ENCODE peak calls at places on chromosomes 4 and X, in eight cellular contexts. I, P, A, U, M, O, N and F are unnamed samples.

GRCh38 chr4:107689912-107690587 is 30.0 kb downstream of the PAPSS1 start:
- DNase-seq in I (no peak), P (no peak), A (peak), U (no peak), M (no peak), O (no peak), N (no peak), F (no peak)

GRCh38 chr4:77036206-77036605 is 39.6 kb downstream of the CCNI start:
- DNase-seq in I (no peak), P (no peak), A (peak), U (no peak), M (no peak), O (no peak), N (no peak), F (no peak)

GRCh38 chrX:15436220-15436619 is 52.0 kb upstream of the VEGFD start:
- DNase-seq in I (no peak), P (no peak), A (no peak), U (no peak), M (no peak), O (no peak), N (no peak), F (no peak)

GRCh38 chr4:100933628-100934027 is 413.7 kb downstream of the PPP3CA start:
- DNase-seq in I (no peak), P (no peak), A (peak), U (no peak), M (no peak), O (no peak), N (no peak), F (no peak)

GRCh38 chrX:136954930-136955329 is 74.4 kb upstream of the RBMX start:
- DNase-seq in I (peak), P (no peak), A (peak), U (no peak), M (no peak), O (no peak), N (no peak), F (no peak)

GRCh38 chrX:3504916-3505315 is 158.5 kb upstream of the MXRA5 start:
- DNase-seq in I (no peak), P (no peak), A (no peak), U (no peak), M (no peak), O (no peak), N (no peak), F (no peak)

GRCh38 chr4:140743194-140743931 is 12.8 kb downstream of the TBC1D9 start:
- DNase-seq in I (peak), P (no peak), A (peak), U (no peak), M (no peak), O (no peak), N (no peak), F (no peak)

GRCh38 chrX:14919421-14919820 is 46.2 kb downstream of the MOSPD2 start:
- DNase-seq in I (no peak), P (no peak), A (no peak), U (no peak), M (no peak), O (no peak), N (no peak), F (no peak)

GRCh38 chr4:173214661-173215060 is 46.0 kb downstream of the GALNT7 start:
- DNase-seq in I (no peak), P (no peak), A (peak), U (no peak), M (no peak), O (no peak), N (peak), F (no peak)

GRCh38 chrX:44267116-44267515 is 76.4 kb downstream of the EFHC2 start:
- DNase-seq in I (no peak), P (no peak), A (no peak), U (no peak), M (no peak), O (no peak), N (no peak), F (no peak)

GRCh38 chr4:80956421-80956820 is 74.1 kb upstream of the BMP3 start:
- DNase-seq in I (no peak), P (no peak), A (no peak), U (no peak), M (no peak), O (no peak), N (no peak), F (no peak)

GRCh38 chrX:150690126-150690525 is 3.1 kb upstream of the MTMR1 start:
- DNase-seq in I (no peak), P (no peak), A (peak), U (no peak), M (no peak), O (no peak), N (no peak), F (no peak)

GRCh38 chr4:112312610-112313239 is 15.6 kb downstream of the ALPK1 start:
- DNase-seq in I (peak), P (no peak), A (no peak), U (no peak), M (no peak), O (no peak), N (no peak), F (no peak)

GRCh38 chr4:140300271-140300970 is 73.0 kb upstream of the SCOC start:
- DNase-seq in I (no peak), P (no peak), A (peak), U (no peak), M (no peak), O (no peak), N (no peak), F (no peak)

GRCh38 chr4:186627226-186627865 is 72.0 kb upstream of the MTNR1A start:
- DNase-seq in I (no peak), P (no peak), A (peak), U (no peak), M (no peak), O (no peak), N (no peak), F (no peak)

GRCh38 chr4:152106781-152107321 is 346.0 kb upstream of the GATB start:
- DNase-seq in I (no peak), P (no peak), A (no peak), U (no peak), M (no peak), O (no peak), N (no peak), F (no peak)

GRCh38 chr4:100081511-100081910 is 108.8 kb downstream of the DDIT4L start:
- DNase-seq in I (no peak), P (no peak), A (peak), U (no peak), M (no peak), O (no peak), N (no peak), F (no peak)

GRCh38 chrX:2863646-2864045 is 34.9 kb downstream of the GYG2 start:
- DNase-seq in I (no peak), P (no peak), A (peak), U (peak), M (no peak), O (no peak), N (no peak), F (no peak)

GRCh38 chr4:29708473-29708872 is 1011.7 kb upstream of the PCDH7 start:
- DNase-seq in I (no peak), P (no peak), A (peak), U (no peak), M (no peak), O (no peak), N (no peak), F (no peak)

GRCh38 chr4:128536746-128537145 is 249.1 kb upstream of the PGRMC2 start:
- DNase-seq in I (no peak), P (no peak), A (no peak), U (no peak), M (no peak), O (no peak), N (no peak), F (no peak)

GRCh38 chr4:145034727-145035211 is 63.2 kb downstream of the ANAPC10 start:
- DNase-seq in I (no peak), P (no peak), A (peak), U (no peak), M (no peak), O (no peak), N (no peak), F (no peak)

GRCh38 chr4:25951390-25951952 is 37.5 kb downstream of the SMIM20 start:
- DNase-seq in I (no peak), P (no peak), A (no peak), U (no peak), M (no peak), O (no peak), N (no peak), F (no peak)

GRCh38 chrX:41084360-41085104 is 713 bp upstream of the USP9X start:
- DNase-seq in I (peak), P (peak), A (peak), U (peak), M (peak), O (peak), N (peak), F (no peak)

GRCh38 chr4:123114915-123115756 is 192.7 kb upstream of the NUDT6 start:
- DNase-seq in I (no peak), P (peak), A (no peak), U (no peak), M (no peak), O (no peak), N (no peak), F (no peak)

DNA sequence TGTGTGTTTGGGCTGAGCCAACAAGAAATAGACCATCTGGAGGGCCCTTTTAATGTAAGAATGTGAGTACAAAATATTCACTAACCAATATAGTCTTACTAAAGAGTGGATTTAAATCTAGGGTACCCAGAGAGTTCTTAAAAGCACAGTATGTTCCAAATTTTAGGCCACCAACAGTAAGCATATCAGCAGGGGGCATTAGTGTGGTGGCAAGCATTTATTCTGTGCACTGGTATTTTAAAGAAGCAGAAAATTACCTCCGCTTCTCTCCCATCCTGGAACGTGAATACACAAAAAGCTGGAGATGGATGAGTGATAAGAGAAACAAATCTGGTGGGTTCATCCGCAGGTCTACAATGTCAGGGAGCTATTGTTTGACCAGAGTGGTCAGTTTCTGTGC is 444.5 kb upstream of the IGFBP7 start:
- DNase-seq in I (no peak), P (no peak), A (no peak), U (no peak), M (no peak), O (no peak), N (no peak), F (no peak)
- TF ChIP-seq CTCF in I (no peak), P (no peak), A (no peak), U (no peak), M (no peak), O (no peak), N (no peak), F (no peak)

GRCh38 chr4:90120037-90120436 is 7.2 kb upstream of the CCSER1 start:
- DNase-seq in I (no peak), P (no peak), A (no peak), U (no peak), M (no peak), O (no peak), N (no peak), F (no peak)
- TF ChIP-seq CTCF in I (peak), P (no peak), A (no peak), U (no peak), M (no peak), O (no peak), N (no peak), F (peak)

GRCh38 chrX:19007868-19008267 is 24.0 kb upstream of the PHKA2 start:
- DNase-seq in I (no peak), P (no peak), A (no peak), U (no peak), M (no peak), O (no peak), N (no peak), F (no peak)

GRCh38 chrX:19003756-19004155 is 19.8 kb upstream of the PHKA2 start:
- DNase-seq in I (no peak), P (no peak), A (no peak), U (no peak), M (no peak), O (no peak), N (no peak), F (no peak)

GRCh38 chrX:19007011-19007410 is 23.1 kb upstream of the PHKA2 start:
- DNase-seq in I (no peak), P (no peak), A (no peak), U (no peak), M (no peak), O (no peak), N (no peak), F (no peak)

DNA sequence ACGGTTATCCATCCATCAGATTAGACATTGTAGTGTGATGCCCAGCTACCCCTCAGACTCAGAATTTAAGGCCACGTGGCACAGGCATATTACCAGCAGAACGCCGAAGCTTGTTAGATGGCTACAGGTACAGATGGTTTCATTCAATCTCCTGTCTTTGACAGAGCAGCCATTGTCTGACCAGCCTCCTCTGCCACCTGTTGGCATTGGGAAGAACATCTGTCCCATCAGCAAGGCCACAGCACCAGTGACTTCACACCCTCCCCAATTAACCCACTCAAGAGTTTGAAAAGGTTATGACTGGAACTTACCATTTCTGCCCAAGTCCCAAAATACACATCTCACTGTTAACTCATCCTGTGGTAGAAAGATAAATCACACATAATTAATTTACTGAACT is 22.0 kb upstream of the PHKA2 start:
- DNase-seq in I (no peak), P (no peak), A (no peak), U (no peak), M (no peak), O (no peak), N (no peak), F (no peak)
- TF ChIP-seq CTCF in I (no peak), P (no peak), A (peak), U (no peak), M (no peak), O (no peak), N (no peak), F (no peak)

DNA sequence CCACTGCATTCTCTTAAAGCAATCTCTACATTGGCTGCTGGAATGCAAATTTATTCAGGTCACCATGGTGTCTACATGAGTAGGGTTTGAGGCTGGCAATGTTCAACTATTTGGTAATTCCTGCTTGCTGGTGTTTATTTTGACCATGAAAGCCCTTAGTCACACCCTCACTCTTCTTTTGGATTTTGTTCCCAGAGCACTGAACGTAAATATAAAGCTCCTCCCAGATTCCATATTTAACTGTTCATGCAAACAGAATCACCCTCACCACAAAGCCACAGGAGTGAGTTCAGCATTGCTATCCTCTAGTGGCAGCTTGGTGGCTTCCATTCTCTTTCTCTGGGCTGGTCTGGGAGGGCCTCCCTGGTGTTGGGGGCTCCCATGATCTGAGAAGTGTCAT is 82.8 kb downstream of the LNX1 start:
- DNase-seq in I (no peak), P (no peak), A (peak), U (no peak), M (no peak), O (no peak), N (no peak), F (no peak)
- TF ChIP-seq CTCF in I (no peak), P (no peak), A (no peak), U (no peak), M (no peak), O (no peak), N (no peak), F (no peak)

DNA sequence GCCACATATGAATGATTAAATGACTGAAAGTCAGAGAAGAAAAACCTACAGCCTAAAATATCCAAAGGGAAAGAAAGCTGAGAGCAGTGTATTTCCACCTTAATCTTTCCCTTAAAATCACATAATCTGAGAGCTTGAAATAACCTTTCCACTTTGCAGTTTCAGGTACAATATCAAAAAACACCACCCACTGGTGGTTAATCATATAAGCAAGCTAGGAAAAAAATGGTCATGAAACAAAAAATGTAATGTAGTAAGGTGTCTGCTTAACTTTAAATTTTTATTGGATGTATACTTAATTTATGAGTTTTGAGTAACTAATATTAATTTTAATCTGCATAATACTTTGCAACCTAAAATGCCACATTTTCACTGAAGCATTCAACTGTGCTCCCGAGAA is 3.2 kb downstream of the PRDM5 start:
- DNase-seq in I (no peak), P (no peak), A (no peak), U (no peak), M (no peak), O (no peak), N (no peak), F (no peak)
- TF ChIP-seq CTCF in I (no peak), P (no peak), A (peak), U (no peak), M (peak), O (no peak), N (no peak), F (peak)

GRCh38 chr4:87926554-87927098 is 48.9 kb upstream of the SPP1 start:
- DNase-seq in I (no peak), P (no peak), A (no peak), U (no peak), M (no peak), O (no peak), N (no peak), F (no peak)
- TF ChIP-seq CTCF in I (no peak), P (no peak), A (no peak), U (no peak), M (no peak), O (no peak), N (no peak), F (no peak)